ENCODE peak calls at places on chromosomes 1 and 21, in ten cellular contexts. One of them, this sample, is unnamed.

GRCh38 chr1:40668769-40669525 is 3.5 kb upstream of the RIMS3 start:
- DNase-seq in testis: peak; percentile 86
- DNase-seq in activated CD8-positive, alpha-beta T cell treated with anti-CD3 and anti-CD28 coated beads for 36 hours: peak; percentile 91
- DNase-seq in ovary: peak; percentile 84
- DNase-seq in GM12865: peak; percentile 91
- DNase-seq in left ventricle myocardium inferior: peak; percentile 77
- DNase-seq in AG04450: peak; percentile 18
- DNase-seq in nephron progenitor cell: peak; percentile 89
- DNase-seq in stomach: peak; percentile 90
- DNase-seq in astrocyte of the spinal cord: peak; percentile 62
- DNase-seq in this sample: peak; percentile 89

GRCh38 chr1:9250586-9251381 is 16.2 kb downstream of the H6PD start:
- DNase-seq in testis: peak; percentile 53
- DNase-seq in activated CD8-positive, alpha-beta T cell treated with anti-CD3 and anti-CD28 coated beads for 36 hours: no peak
- DNase-seq in ovary: peak; percentile 66
- DNase-seq in GM12865: no peak
- DNase-seq in left ventricle myocardium inferior: no peak
- DNase-seq in AG04450: no peak
- DNase-seq in nephron progenitor cell: peak; percentile 56
- DNase-seq in stomach: peak; percentile 60
- DNase-seq in astrocyte of the spinal cord: peak; percentile 39
- DNase-seq in this sample: no peak

GRCh38 chr1:199272690-199273089 is 633.9 kb downstream of the PTPRC start:
- DNase-seq in testis: no peak
- DNase-seq in activated CD8-positive, alpha-beta T cell treated with anti-CD3 and anti-CD28 coated beads for 36 hours: peak; percentile 5
- DNase-seq in ovary: no peak
- DNase-seq in GM12865: peak; percentile 81
- DNase-seq in left ventricle myocardium inferior: no peak
- DNase-seq in AG04450: peak; percentile 84
- DNase-seq in nephron progenitor cell: no peak
- DNase-seq in stomach: peak; percentile 63
- DNase-seq in astrocyte of the spinal cord: peak; percentile 96
- DNase-seq in this sample: peak; percentile 86

GRCh38 chr1:941588-942383 is 17.3 kb downstream of the NOC2L start:
- DNase-seq in testis: peak; percentile 77
- DNase-seq in activated CD8-positive, alpha-beta T cell treated with anti-CD3 and anti-CD28 coated beads for 36 hours: peak; percentile 50
- DNase-seq in ovary: peak; percentile 75
- DNase-seq in GM12865: no peak
- DNase-seq in left ventricle myocardium inferior: peak; percentile 73
- DNase-seq in AG04450: no peak
- DNase-seq in nephron progenitor cell: peak; percentile 78
- DNase-seq in stomach: peak; percentile 73
- DNase-seq in astrocyte of the spinal cord: peak; percentile 94
- DNase-seq in this sample: peak; percentile 44

GRCh38 chr1:188476606-188477005 is 1647.9 kb downstream of the PLA2G4A start:
- DNase-seq in testis: no peak
- DNase-seq in activated CD8-positive, alpha-beta T cell treated with anti-CD3 and anti-CD28 coated beads for 36 hours: no peak
- DNase-seq in ovary: no peak
- DNase-seq in GM12865: no peak
- DNase-seq in left ventricle myocardium inferior: no peak
- DNase-seq in AG04450: no peak
- DNase-seq in nephron progenitor cell: no peak
- DNase-seq in stomach: no peak
- DNase-seq in astrocyte of the spinal cord: no peak
- DNase-seq in this sample: no peak

GRCh38 chr21:29888437-29888836 is 51.4 kb downstream of the GRIK1 start:
- DNase-seq in testis: no peak
- DNase-seq in activated CD8-positive, alpha-beta T cell treated with anti-CD3 and anti-CD28 coated beads for 36 hours: no peak
- DNase-seq in ovary: no peak
- DNase-seq in GM12865: no peak
- DNase-seq in left ventricle myocardium inferior: no peak
- DNase-seq in AG04450: no peak
- DNase-seq in nephron progenitor cell: no peak
- DNase-seq in stomach: no peak
- DNase-seq in astrocyte of the spinal cord: no peak
- DNase-seq in this sample: no peak

GRCh38 chr1:58047265-58047858 is 499.2 kb downstream of the OMA1 start:
- DNase-seq in testis: peak; percentile 49
- DNase-seq in activated CD8-positive, alpha-beta T cell treated with anti-CD3 and anti-CD28 coated beads for 36 hours: peak; percentile 45
- DNase-seq in ovary: no peak
- DNase-seq in GM12865: peak; percentile 23
- DNase-seq in left ventricle myocardium inferior: no peak
- DNase-seq in AG04450: no peak
- DNase-seq in nephron progenitor cell: peak; percentile 51
- DNase-seq in stomach: no peak
- DNase-seq in astrocyte of the spinal cord: no peak
- DNase-seq in this sample: peak; percentile 53

GRCh38 chr1:18314399-18314798 is 166.3 kb upstream of the KLHDC7A start:
- DNase-seq in testis: no peak
- DNase-seq in activated CD8-positive, alpha-beta T cell treated with anti-CD3 and anti-CD28 coated beads for 36 hours: no peak
- DNase-seq in ovary: no peak
- DNase-seq in GM12865: no peak
- DNase-seq in left ventricle myocardium inferior: no peak
- DNase-seq in AG04450: no peak
- DNase-seq in nephron progenitor cell: no peak
- DNase-seq in stomach: no peak
- DNase-seq in astrocyte of the spinal cord: no peak
- DNase-seq in this sample: no peak

GRCh38 chr1:2639607-2640521 is 7.0 kb upstream of the MMEL1 start:
- DNase-seq in testis: no peak
- DNase-seq in activated CD8-positive, alpha-beta T cell treated with anti-CD3 and anti-CD28 coated beads for 36 hours: no peak
- DNase-seq in ovary: no peak
- DNase-seq in GM12865: no peak
- DNase-seq in left ventricle myocardium inferior: no peak
- DNase-seq in AG04450: no peak
- DNase-seq in nephron progenitor cell: no peak
- DNase-seq in stomach: peak; percentile 15
- DNase-seq in astrocyte of the spinal cord: no peak
- DNase-seq in this sample: no peak

GRCh38 chr1:2640626-2641025 is 7.8 kb upstream of the MMEL1 start:
- DNase-seq in testis: no peak
- DNase-seq in activated CD8-positive, alpha-beta T cell treated with anti-CD3 and anti-CD28 coated beads for 36 hours: no peak
- DNase-seq in ovary: no peak
- DNase-seq in GM12865: no peak
- DNase-seq in left ventricle myocardium inferior: no peak
- DNase-seq in AG04450: no peak
- DNase-seq in nephron progenitor cell: no peak
- DNase-seq in stomach: no peak
- DNase-seq in astrocyte of the spinal cord: no peak
- DNase-seq in this sample: no peak

GRCh38 chr1:2642131-2642559 is 9.3 kb upstream of the MMEL1 start:
- DNase-seq in testis: no peak
- DNase-seq in activated CD8-positive, alpha-beta T cell treated with anti-CD3 and anti-CD28 coated beads for 36 hours: no peak
- DNase-seq in ovary: no peak
- DNase-seq in GM12865: no peak
- DNase-seq in left ventricle myocardium inferior: no peak
- DNase-seq in AG04450: no peak
- DNase-seq in nephron progenitor cell: no peak
- DNase-seq in stomach: peak; percentile 23
- DNase-seq in astrocyte of the spinal cord: no peak
- DNase-seq in this sample: no peak

GRCh38 chr1:2642560-2643413 is 10.0 kb upstream of the MMEL1 start:
- DNase-seq in testis: peak; percentile 95
- DNase-seq in activated CD8-positive, alpha-beta T cell treated with anti-CD3 and anti-CD28 coated beads for 36 hours: peak; percentile 96
- DNase-seq in ovary: peak; percentile 95
- DNase-seq in GM12865: peak; percentile 94
- DNase-seq in left ventricle myocardium inferior: peak; percentile 92
- DNase-seq in AG04450: peak; percentile 74
- DNase-seq in nephron progenitor cell: peak; percentile 96
- DNase-seq in stomach: peak; percentile 90
- DNase-seq in astrocyte of the spinal cord: peak; percentile 85
- DNase-seq in this sample: peak; percentile 88

DNA sequence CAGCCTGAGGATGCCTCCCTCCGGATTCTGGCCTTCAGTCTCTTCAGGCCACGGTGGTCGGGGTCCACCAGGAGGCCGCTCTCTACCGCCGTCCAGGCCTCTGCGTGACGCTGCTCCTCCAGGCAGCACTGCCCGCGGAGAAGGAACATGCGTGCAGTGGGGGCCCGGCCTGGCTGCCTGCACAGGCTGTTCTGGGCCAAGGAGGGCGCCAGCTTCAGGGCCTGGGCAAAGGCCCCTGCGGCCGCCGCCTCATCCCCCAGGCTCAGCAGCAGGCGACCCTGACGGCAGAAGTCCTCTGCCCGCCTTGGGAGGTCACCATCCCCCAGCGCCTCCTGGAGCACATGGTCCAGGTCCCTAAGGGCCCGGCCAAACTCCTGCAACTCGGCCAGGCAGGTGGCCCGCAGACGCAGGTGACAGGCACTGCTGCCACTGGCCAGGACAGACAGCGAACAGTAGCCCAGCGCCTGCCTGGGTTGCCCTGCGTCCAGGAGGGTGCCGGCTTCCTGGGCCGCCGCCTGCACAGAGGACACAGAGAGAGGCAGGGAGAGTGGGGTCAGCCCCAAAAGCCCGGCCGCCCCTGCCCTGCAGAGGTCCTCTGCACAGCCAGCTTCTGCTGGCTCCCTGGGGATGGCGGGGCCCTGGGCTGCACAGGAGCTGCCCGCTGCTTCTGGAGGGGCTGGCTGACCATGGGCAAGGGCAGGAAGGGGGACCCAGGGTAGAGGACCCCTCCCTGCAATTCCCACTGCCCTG is 8.7 kb upstream of the MMEL1 start:
- DNase-seq in testis: no peak
- DNase-seq in activated CD8-positive, alpha-beta T cell treated with anti-CD3 and anti-CD28 coated beads for 36 hours: no peak
- DNase-seq in ovary: peak; percentile 36
- DNase-seq in GM12865: no peak
- DNase-seq in left ventricle myocardium inferior: no peak
- DNase-seq in AG04450: no peak
- DNase-seq in nephron progenitor cell: no peak
- DNase-seq in stomach: peak; percentile 24
- DNase-seq in astrocyte of the spinal cord: no peak
- DNase-seq in this sample: no peak
- TF ChIP-seq CTCF in testis: no peak
- TF ChIP-seq CTCF in activated CD8-positive, alpha-beta T cell treated with anti-CD3 and anti-CD28 coated beads for 36 hours: no peak
- TF ChIP-seq CTCF in ovary: no peak
- TF ChIP-seq CTCF in GM12865: no peak
- TF ChIP-seq CTCF in left ventricle myocardium inferior: no peak
- TF ChIP-seq CTCF in AG04450: no peak
- TF ChIP-seq CTCF in nephron progenitor cell: no peak
- TF ChIP-seq CTCF in stomach: no peak
- TF ChIP-seq CTCF in astrocyte of the spinal cord: no peak
- TF ChIP-seq CTCF in this sample: no peak

DNA sequence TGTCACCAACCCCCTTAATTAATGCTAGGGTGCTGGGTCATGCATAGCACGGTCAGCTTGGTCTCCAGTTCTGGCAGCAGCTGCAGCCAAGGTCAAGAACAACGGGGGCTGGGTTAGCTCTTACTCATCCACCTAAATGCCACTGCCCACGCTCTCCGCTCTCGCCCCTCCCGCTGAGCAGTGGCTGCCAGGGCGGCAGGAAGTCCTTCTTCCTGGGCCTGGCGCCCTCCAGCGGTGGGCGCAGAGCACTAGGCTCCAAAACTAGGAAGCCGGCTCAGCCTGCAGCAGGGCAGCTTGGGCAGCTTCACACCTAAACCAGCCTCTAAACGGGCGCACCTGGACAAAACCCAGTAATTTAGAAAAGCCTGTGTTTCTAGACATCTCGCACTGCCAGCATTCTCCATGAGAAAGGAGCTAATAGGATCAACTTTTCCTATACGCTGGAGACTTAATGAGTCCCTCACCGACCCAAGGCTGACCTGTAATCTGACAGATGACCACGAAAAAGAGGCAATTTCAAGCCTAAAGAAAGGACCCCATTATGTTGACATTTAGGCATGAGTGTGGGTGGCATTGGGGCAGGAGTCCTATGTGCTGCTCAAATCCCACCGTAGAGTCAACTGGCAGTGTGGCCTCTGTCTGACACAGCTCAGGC is 78.4 kb upstream of the LRRN2 start:
- DNase-seq in testis: peak; percentile 81
- DNase-seq in activated CD8-positive, alpha-beta T cell treated with anti-CD3 and anti-CD28 coated beads for 36 hours: peak; percentile 92
- DNase-seq in ovary: peak; percentile 84
- DNase-seq in GM12865: peak; percentile 85
- DNase-seq in left ventricle myocardium inferior: peak; percentile 59
- DNase-seq in AG04450: peak; percentile 23
- DNase-seq in nephron progenitor cell: peak; percentile 82
- DNase-seq in stomach: peak; percentile 71
- DNase-seq in astrocyte of the spinal cord: peak; percentile 48
- DNase-seq in this sample: peak; percentile 90
- TF ChIP-seq CTCF in testis: no peak
- TF ChIP-seq CTCF in activated CD8-positive, alpha-beta T cell treated with anti-CD3 and anti-CD28 coated beads for 36 hours: peak; percentile 87
- TF ChIP-seq CTCF in ovary: peak; percentile 43
- TF ChIP-seq CTCF in GM12865: peak; percentile 94
- TF ChIP-seq CTCF in left ventricle myocardium inferior: peak; percentile 83
- TF ChIP-seq CTCF in AG04450: peak; percentile 69
- TF ChIP-seq CTCF in nephron progenitor cell: peak; percentile 87
- TF ChIP-seq CTCF in stomach: peak; percentile 68
- TF ChIP-seq CTCF in astrocyte of the spinal cord: peak; percentile 66
- TF ChIP-seq CTCF in this sample: peak; percentile 91

DNA sequence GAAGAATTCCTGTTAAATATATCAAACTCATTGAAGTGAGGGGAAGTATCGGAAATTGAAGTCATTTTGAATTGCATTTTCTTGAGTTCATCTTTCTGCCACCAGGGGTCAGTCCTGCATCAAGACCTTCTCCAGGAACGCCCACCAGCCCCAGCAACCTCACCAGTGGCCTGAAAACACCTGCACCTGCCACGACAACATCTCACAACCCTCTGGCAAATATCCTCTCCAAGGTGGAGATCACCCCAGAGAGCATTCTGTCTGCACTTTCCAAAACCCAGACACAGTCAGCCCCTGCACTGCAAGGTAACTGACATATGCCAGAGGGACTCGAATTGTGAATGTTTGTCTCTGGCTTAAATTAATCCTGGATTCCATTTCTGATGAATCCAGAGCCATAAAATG is 22.8 kb upstream of the TARS2 start:
- DNase-seq in testis: peak; percentile 57
- DNase-seq in activated CD8-positive, alpha-beta T cell treated with anti-CD3 and anti-CD28 coated beads for 36 hours: peak; percentile 87
- DNase-seq in ovary: peak; percentile 54
- DNase-seq in GM12865: peak; percentile 84
- DNase-seq in left ventricle myocardium inferior: no peak
- DNase-seq in AG04450: peak; percentile 18
- DNase-seq in nephron progenitor cell: peak; percentile 65
- DNase-seq in stomach: peak; percentile 63
- DNase-seq in astrocyte of the spinal cord: peak; percentile 53
- DNase-seq in this sample: peak; percentile 77
- TF ChIP-seq CTCF in testis: peak; percentile 58
- TF ChIP-seq CTCF in activated CD8-positive, alpha-beta T cell treated with anti-CD3 and anti-CD28 coated beads for 36 hours: peak; percentile 86
- TF ChIP-seq CTCF in ovary: peak; percentile 73
- TF ChIP-seq CTCF in GM12865: peak; percentile 78
- TF ChIP-seq CTCF in left ventricle myocardium inferior: peak; percentile 84
- TF ChIP-seq CTCF in AG04450: peak; percentile 81
- TF ChIP-seq CTCF in nephron progenitor cell: peak; percentile 73
- TF ChIP-seq CTCF in stomach: peak; percentile 73
- TF ChIP-seq CTCF in astrocyte of the spinal cord: peak; percentile 76
- TF ChIP-seq CTCF in this sample: peak; percentile 70

GRCh38 chr21:42974832-42975820 is 764 bp downstream of the PKNOX1 start:
- DNase-seq in testis: peak; percentile 76
- DNase-seq in activated CD8-positive, alpha-beta T cell treated with anti-CD3 and anti-CD28 coated beads for 36 hours: peak; percentile 69
- DNase-seq in ovary: no peak
- DNase-seq in GM12865: peak; percentile 77
- DNase-seq in left ventricle myocardium inferior: peak; percentile 78
- DNase-seq in AG04450: no peak
- DNase-seq in nephron progenitor cell: no peak
- DNase-seq in stomach: peak; percentile 63
- DNase-seq in astrocyte of the spinal cord: peak; percentile 65
- DNase-seq in this sample: peak; percentile 58

GRCh38 chr21:42975886-42976608 is 1.7 kb downstream of the PKNOX1 start:
- DNase-seq in testis: no peak
- DNase-seq in activated CD8-positive, alpha-beta T cell treated with anti-CD3 and anti-CD28 coated beads for 36 hours: no peak
- DNase-seq in ovary: no peak
- DNase-seq in GM12865: peak; percentile 22
- DNase-seq in left ventricle myocardium inferior: no peak
- DNase-seq in AG04450: no peak
- DNase-seq in nephron progenitor cell: no peak
- DNase-seq in stomach: no peak
- DNase-seq in astrocyte of the spinal cord: no peak
- DNase-seq in this sample: no peak

GRCh38 chr21:42973309-42973990 is 912 bp upstream of the PKNOX1 start:
- DNase-seq in testis: no peak
- DNase-seq in activated CD8-positive, alpha-beta T cell treated with anti-CD3 and anti-CD28 coated beads for 36 hours: no peak
- DNase-seq in ovary: peak; percentile 55
- DNase-seq in GM12865: no peak
- DNase-seq in left ventricle myocardium inferior: no peak
- DNase-seq in AG04450: no peak
- DNase-seq in nephron progenitor cell: no peak
- DNase-seq in stomach: no peak
- DNase-seq in astrocyte of the spinal cord: no peak
- DNase-seq in this sample: no peak

GRCh38 chr21:42971897-42972275 is 2.5 kb upstream of the PKNOX1 start:
- DNase-seq in testis: no peak
- DNase-seq in activated CD8-positive, alpha-beta T cell treated with anti-CD3 and anti-CD28 coated beads for 36 hours: no peak
- DNase-seq in ovary: no peak
- DNase-seq in GM12865: no peak
- DNase-seq in left ventricle myocardium inferior: no peak
- DNase-seq in AG04450: no peak
- DNase-seq in nephron progenitor cell: no peak
- DNase-seq in stomach: peak; percentile 29
- DNase-seq in astrocyte of the spinal cord: no peak
- DNase-seq in this sample: no peak

DNA sequence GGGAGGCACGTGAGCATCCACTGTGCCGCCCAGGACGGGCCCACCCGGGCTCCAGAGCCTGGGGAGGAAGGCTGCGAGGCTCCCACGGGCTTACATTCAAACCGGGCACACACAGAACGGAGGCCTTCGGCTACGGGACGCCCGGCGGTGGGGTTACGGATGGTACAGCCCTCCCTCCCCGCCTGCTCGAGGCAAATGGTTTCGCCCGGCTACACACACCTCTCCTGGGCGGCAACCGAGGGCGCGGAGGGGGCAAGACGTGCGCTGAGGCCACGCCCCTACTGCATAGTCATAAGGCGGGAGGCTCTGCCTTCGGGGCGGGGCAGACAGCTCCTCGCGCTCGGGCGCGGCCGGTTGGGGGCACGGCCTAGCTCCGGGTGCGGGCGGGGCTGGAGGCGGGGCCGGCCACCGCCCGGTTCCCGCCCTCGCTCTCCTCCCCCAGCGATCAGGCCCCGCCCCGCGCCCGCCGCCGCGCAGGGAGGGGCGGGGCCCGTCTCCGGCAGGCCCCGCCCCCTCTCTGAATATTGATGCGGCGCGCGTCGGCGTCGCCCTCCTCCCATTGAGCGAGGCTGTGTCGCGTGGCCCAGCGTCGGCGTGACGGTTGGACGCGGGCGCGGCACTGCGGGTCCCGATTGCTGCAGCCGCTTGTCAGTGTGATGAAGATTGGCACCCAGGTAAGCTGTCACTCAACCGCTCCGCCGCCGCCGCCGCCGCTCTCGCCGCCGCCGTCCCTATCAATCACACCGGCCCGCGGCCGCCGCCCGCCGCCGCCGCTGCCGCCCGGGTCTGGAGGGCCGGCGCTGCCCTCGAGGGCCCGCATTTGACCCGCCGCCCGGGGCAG is at the start of gene PKNOX1:
- DNase-seq in testis: peak; percentile 99
- DNase-seq in activated CD8-positive, alpha-beta T cell treated with anti-CD3 and anti-CD28 coated beads for 36 hours: peak; percentile 99
- DNase-seq in ovary: peak; percentile 98
- DNase-seq in GM12865: peak; percentile 100
- DNase-seq in left ventricle myocardium inferior: peak; percentile 99
- DNase-seq in AG04450: peak; percentile 97
- DNase-seq in nephron progenitor cell: peak; percentile 99
- DNase-seq in stomach: peak; percentile 100
- DNase-seq in astrocyte of the spinal cord: peak; percentile 99
- DNase-seq in this sample: peak; percentile 97
- TF ChIP-seq CTCF in testis: peak; percentile 24
- TF ChIP-seq CTCF in activated CD8-positive, alpha-beta T cell treated with anti-CD3 and anti-CD28 coated beads for 36 hours: no peak
- TF ChIP-seq CTCF in ovary: no peak
- TF ChIP-seq CTCF in GM12865: no peak
- TF ChIP-seq CTCF in left ventricle myocardium inferior: no peak
- TF ChIP-seq CTCF in AG04450: no peak
- TF ChIP-seq CTCF in nephron progenitor cell: no peak
- TF ChIP-seq CTCF in stomach: no peak
- TF ChIP-seq CTCF in astrocyte of the spinal cord: no peak
- TF ChIP-seq CTCF in this sample: no peak

This sample was measured in Calu3.